ENCODE peak calls at places on chromosomes 2 and 18, in four cellular contexts. W, X, Z and I are unnamed samples.

GRCh38 chr2:240465268-240465764 is 29.9 kb downstream of the GPC1 start:
- DNase-seq in W (no peak), X (peak; percentile 11), Z (peak; percentile 5), I (no peak)

GRCh38 chr2:62217421-62217820 is 21.5 kb downstream of the B3GNT2 start:
- DNase-seq in X (no peak), W (no peak), Z (no peak), I (no peak)

GRCh38 chr2:191167766-191168165 is 17.0 kb upstream of the STAT4 start:
- DNase-seq in X (no peak), W (no peak), Z (no peak), I (no peak)

GRCh38 chr2:5035134-5035533 is 657.0 kb upstream of the SOX11 start:
- DNase-seq in W (no peak), X (no peak), Z (no peak), I (no peak)

GRCh38 chr2:196459539-196459938 is 180.0 kb upstream of the CCDC150 start:
- DNase-seq in X (no peak), W (no peak), Z (no peak), I (no peak)

GRCh38 chr2:124816007-124816406 is 790.9 kb downstream of the CNTNAP5 start:
- DNase-seq in X (no peak), W (no peak), Z (no peak), I (no peak)

GRCh38 chr18:37400832-37401231 is 164.8 kb downstream of the CELF4 start:
- DNase-seq in W (no peak), X (no peak), Z (no peak), I (no peak)

GRCh38 chr2:101349893-101350662 is 37.2 kb downstream of the CREG2 start:
- DNase-seq in W (no peak), Z (no peak), X (no peak), I (no peak)

GRCh38 chr2:73293534-73294171 is at the start of gene EGR4:
- DNase-seq in X (peak; percentile 59), Z (peak; percentile 55), W (peak; percentile 79), I (peak; percentile 46)

GRCh38 chr2:69097148-69097610 is 84.2 kb downstream of the ANTXR1 start:
- DNase-seq in W (no peak), X (no peak), Z (no peak), I (no peak)

GRCh38 chr2:120531863-120532600 is 186.1 kb downstream of the INHBB start:
- DNase-seq in X (no peak), Z (no peak), W (no peak), I (no peak)

GRCh38 chr2:137842430-137842829 is 121.8 kb upstream of the HNMT start:
- DNase-seq in X (no peak), Z (no peak), W (no peak), I (no peak)

GRCh38 chr18:75341267-75341666 is 86.2 kb downstream of the SMIM21 start:
- DNase-seq in Z (no peak), W (no peak), X (no peak), I (no peak)

GRCh38 chr2:182259629-182260150 is 167.1 kb downstream of the PDE1A start:
- DNase-seq in X (no peak), Z (no peak), W (no peak), I (no peak)

GRCh38 chr2:174835797-174836255 is 71.6 kb upstream of the CHRNA1 start:
- DNase-seq in X (no peak), Z (no peak), W (no peak), I (no peak)

DNA sequence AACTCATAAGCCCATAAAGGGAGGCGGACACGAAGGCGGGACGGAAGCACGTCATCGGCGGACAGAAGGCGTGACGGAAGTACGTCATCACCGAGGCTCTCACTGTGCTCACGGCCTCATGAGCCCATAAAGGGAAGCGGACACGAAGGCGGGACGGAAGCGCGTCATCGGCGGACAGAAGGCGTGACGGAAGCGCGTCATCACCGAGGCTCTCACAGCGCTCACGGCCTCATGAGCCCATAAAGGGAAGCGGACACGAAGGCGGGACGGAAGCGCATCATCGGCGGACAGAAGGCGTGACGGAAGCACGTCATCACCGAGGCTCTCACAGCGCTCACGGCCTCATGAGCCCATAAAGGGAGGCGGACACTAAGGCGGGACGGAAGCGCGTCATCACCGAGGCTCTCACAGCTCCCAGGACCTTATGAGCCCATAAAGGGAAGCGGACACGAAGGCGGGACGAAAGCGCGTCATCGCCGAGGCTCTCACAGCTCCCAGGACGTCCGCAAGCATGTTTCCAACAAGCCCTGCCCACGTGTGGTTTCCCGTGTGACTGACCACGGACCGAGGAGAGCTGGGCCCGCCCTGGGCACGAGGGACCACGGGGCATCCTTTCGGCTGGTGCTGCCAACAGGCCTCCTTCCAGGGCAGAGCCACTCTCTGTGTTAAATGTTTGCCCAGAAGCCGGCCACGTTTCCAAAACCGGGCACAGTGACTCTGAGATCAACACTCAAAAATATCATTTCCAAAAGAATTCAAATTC is 182.7 kb upstream of the SALL3 start:
- DNase-seq in X (no peak), Z (no peak), W (no peak), I (no peak)
- H3K4me1 ChIP-seq in X (no peaks in the 10 kb centered on the region), Z (no peaks in the 10 kb centered on the region), W (no peaks in the 10 kb centered on the region), I (no peaks in the 10 kb centered on the region)

GRCh38 chr2:85695121-85695520 is 963 bp downstream of the GNLY start:
- DNase-seq in X (no peak), Z (no peak), W (no peak), I (no peak)
- H3K9me3 ChIP-seq in X (no peaks in the 10 kb centered on the region), Z (no peaks in the 10 kb centered on the region), W (no peaks in the 10 kb centered on the region), I (no peaks in the 10 kb centered on the region)

DNA sequence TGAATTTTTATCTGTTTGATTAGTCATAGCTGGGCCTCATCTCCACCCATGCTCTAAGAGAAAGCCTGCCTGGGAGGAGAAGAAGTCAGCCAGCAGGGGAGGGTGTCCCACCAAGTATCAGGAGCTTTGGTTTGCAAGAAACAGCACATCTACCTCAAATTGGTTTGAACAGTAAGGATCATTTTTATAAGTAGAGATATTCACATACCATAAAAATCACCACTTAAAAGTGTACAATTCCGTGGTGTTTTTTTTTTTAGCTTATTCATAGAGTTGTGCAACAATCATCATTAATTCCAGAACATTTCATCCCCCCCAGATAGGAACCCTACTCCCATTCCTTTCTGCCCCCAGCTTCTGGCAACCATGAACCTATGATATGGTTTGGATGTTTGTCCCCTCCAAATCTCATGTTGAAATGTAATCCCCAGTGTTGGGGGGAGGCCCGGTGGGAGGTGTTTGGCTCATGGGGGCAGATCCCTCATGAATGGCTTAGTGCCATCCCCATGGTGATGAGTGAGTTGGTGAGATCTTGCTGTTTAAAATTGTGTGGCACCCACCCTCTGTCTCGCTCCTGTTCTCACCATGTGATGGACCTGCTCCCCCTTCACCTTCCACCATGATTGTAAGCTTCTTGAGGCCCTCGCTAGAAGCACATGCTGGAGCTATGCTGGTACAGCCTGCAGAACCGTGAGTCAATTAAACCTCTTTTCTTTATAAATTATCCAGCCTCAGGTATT is 36.2 kb upstream of the HS6ST1 start:
- DNase-seq in W (no peak), X (no peak), Z (no peak), I (peak; percentile 24)
- TF ChIP-seq CTCF in W (no peak), X (no peak), Z (no peak), I (no peak)

GRCh38 chr18:9115984-9116383 is 13.5 kb downstream of the NDUFV2 start:
- DNase-seq in X (no peak), Z (no peak), W (no peak), I (no peak)
- H3K4me1 ChIP-seq in X (peaks cover 23% of the 10 kb centered on the region), Z (peaks cover 50% of the 10 kb centered on the region), W (peaks cover 77% of the 10 kb centered on the region), I (peaks cover 18% of the 10 kb centered on the region)

DNA sequence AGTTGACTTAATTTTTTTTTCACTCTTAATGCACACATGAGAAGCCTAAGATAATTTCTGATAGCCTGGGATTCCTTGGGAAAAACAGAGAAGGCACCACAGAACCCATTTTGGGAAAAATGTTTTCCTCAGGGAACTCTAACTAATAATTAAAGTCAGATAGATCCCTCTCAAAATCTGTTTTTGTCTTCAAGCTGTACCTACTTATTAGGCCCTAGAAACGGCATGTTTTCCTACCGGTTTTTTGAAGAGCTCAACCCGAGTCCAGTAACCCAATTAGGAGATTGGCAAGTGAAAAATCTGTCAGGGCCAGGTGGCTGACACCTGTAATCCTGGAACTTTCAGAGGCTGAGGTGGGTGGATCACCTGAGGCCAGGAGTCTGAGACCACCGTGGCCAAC is 16.1 kb upstream of the PDK1 start:
- DNase-seq in W (no peak), X (no peak), Z (no peak), I (no peak)
- H3K9me3 ChIP-seq in W (no peaks in the 10 kb centered on the region), X (no peaks in the 10 kb centered on the region), Z (no peaks in the 10 kb centered on the region), I (no peaks in the 10 kb centered on the region)